ENCODE peak calls at places on chromosomes 3 and 15, in four cellular contexts. G is HepG2, N is K562, Z is WTC11. Y is an unnamed sample.

GRCh38 chr15:39629376-39629775 is 48.5 kb downstream of the THBS1 start:
- DNase-seq in G (no peak), N (no peak), Z (no peak), Y (no peak)

GRCh38 chr3:106120334-106120733 is 251.5 kb upstream of the CBLB start:
- DNase-seq in G (no peak), N (no peak), Z (no peak), Y (no peak)

GRCh38 chr3:52568066-52568465 is 31.7 kb downstream of the UQCC5 start:
- DNase-seq in G (no peak), N (no peak), Z (no peak), Y (no peak)

GRCh38 chr3:159609620-159610019 is 379.0 kb upstream of the IL12A start:
- DNase-seq in G (no peak), N (no peak), Z (no peak), Y (no peak)

GRCh38 chr3:122189357-122189756 is 5.9 kb downstream of the CASR start:
- DNase-seq in G (no peak), N (no peak), Z (no peak), Y (no peak)

GRCh38 chr3:105518806-105519418 is 152.2 kb downstream of the ALCAM start:
- DNase-seq in G (peak), N (peak), Z (peak), Y (peak)

GRCh38 chr3:127483005-127483641 is 107.4 kb downstream of the TPRA1 start:
- DNase-seq in G (no peak), N (no peak), Z (no peak), Y (no peak)

GRCh38 chr3:67381667-67382272 is 272.6 kb downstream of the SUCLG2 start:
- DNase-seq in G (peak), N (peak), Z (no peak), Y (peak)

GRCh38 chr15:50084932-50085331 is 34.1 kb downstream of the ATP8B4 start:
- DNase-seq in G (no peak), N (no peak), Z (no peak), Y (no peak)

GRCh38 chr3:197516517-197516889 is 39.3 kb downstream of the BDH1 start:
- DNase-seq in G (peak), N (peak), Z (no peak), Y (no peak)

GRCh38 chr3:22862111-22862510 is 341.0 kb upstream of the UBE2E2 start:
- DNase-seq in G (no peak), N (no peak), Z (no peak), Y (peak)

DNA sequence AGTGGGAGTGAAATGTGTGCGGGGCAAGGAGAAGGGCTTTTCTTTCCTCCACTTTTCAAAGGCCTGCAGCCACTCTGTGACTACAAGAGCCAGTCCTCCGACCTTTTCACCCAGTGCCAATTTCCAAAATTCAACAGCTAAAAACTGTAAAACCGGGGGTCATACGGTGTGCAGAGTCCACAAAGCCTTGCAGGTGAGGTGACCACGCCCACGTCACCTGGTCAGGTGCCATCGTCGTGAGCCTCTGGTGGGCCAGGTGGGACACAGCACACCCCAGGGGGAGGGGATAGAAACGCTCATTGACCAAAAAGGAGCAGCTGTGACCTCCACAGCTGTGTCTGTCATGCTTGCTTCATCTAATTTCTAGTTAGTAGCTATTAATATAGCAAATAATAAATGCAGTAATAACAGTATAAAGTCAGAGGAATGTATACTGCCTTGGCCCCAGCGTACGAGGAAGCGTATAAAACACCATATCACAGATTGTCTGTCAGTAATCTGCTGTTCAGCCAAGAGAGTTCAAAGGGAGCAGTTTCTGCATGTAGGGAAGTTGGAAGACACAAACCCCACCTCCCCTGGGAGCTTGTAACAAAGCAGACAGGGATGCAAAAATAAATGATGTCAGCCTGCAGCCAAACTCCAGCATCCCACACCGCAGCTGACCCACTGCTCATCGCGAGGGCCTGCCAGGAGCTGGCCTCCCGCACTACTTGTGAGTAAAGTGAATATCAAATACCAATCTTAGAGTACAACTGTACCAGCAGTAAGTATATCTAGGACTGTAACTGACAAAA is 86.7 kb downstream of the VGLL4 start:
- DNase-seq in G (no peak), N (no peak), Z (no peak), Y (no peak)
- TF ChIP-seq ELF4 in G (no peak), N (no peak), Z (no peak), Y (no peak)

GRCh38 chr15:63597033-63597790 is at the start of gene FBXL22:
- DNase-seq in G (no peak), N (no peak), Z (no peak), Y (no peak)
- TF ChIP-seq ELF4 in G (no peak), N (no peak), Z (no peak), Y (no peak)

DNA sequence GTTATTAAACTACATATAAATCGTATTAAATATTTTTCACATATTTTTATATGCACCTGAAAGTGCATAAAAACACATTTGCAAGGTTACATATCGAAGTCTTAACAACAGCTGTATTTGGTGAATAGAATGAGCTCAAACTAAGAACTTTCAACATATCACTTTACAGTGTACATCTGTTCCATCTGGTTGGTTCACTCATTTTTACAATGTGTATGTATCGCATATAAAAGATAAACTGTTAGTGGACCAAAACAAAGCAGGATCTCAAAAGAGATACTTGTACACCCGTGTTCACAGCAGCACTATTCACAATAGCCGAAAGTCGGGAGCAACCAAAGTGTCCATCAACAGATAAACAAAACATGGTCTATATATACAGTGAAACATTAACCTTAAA is 55.8 kb downstream of the TBL1XR1 start:
- DNase-seq in G (no peak), N (no peak), Z (no peak), Y (no peak)
- TF ChIP-seq ELF4 in G (no peak), N (no peak), Z (no peak), Y (no peak)

DNA sequence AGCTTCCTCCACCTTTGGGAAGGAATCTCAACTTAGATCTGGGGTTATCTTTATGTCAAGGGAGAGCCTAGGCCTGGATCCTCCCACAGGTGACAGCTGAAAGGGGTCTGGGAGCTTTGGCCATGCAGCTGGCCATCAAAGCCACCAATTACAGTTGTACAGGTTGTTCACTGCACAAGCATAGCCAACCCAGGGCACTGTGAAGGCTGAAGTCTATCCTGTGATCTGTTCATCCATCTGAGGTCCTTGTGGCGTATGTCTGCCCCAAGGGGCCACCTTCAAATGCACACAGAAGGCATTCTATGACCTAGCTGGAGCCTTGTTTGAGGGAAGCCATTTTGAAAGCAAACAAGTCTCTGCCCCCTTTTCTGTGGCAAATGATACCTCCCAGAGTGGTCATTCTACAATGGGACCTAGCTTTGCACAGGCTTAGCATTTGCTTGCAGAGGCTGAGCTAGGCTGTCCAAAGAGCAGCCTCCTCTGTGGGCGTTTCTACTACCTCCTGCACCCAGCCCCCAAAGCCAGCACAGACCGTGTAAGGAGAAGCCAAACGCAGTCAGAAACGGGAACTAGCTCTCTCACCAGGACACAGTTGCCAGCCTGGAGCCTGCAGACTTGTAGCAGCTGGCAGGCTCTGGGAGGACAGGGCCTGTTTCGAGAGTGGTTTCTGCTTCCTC is 157.4 kb upstream of the SMAD3 start:
- DNase-seq in G (peak), N (no peak), Z (no peak), Y (no peak)
- TF ChIP-seq ELF4 in G (no peak), N (no peak), Z (no peak), Y (no peak)

DNA sequence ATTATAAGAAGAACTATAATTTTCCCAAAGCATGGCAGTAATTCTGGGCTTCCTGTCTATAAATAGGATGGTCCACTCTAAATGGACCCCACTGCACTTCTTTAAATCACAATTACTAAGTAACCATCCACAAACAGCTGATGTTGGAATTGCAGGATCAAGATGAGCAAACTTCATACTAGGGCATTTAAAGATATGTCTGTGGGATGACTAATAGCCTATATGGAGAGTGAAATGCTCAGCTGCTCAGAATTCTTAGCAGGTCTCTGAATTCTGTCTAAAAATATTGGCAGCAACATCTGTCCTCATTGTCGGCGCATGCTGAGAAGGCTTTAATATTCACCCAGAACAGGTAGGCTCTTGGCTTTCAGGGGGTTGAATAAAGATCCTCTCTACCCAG is 140.4 kb downstream of the SATB1 start:
- DNase-seq in G (no peak), N (no peak), Z (no peak), Y (no peak)
- TF ChIP-seq ELF4 in G (no peak), N (no peak), Z (no peak), Y (no peak)

DNA sequence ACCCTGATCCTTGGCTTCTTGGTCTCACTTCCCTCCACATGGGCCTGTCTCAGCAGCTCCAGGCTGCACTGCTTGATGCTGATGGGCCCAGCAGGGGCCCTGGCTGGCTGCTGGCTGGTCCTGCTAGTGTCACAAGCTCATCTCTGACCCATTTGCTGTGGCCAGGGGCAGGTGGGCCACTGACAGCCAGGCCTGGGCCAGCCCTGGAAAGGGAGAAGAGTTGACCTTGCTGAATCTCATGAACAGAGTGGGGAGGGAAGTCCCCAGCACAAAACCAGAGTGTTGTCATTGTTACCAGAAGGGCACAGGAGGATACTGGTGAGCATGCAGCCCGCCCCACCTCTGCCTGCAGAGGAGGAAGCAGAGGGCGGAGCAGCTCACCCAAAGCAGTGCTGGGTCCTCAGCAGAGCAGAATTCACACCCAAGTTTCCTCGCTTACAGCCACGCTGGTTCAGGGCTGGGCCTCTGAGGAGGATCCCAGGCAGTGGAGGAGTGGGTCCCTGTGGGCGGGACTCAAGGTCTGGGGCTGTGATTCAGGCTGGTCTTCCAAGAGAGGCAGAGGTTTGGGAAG is 7.6 kb upstream of the KLF15 start:
- DNase-seq in G (no peak), N (no peak), Z (peak), Y (no peak)
- TF ChIP-seq ELF4 in G (no peak), N (no peak), Z (no peak), Y (no peak)

DNA sequence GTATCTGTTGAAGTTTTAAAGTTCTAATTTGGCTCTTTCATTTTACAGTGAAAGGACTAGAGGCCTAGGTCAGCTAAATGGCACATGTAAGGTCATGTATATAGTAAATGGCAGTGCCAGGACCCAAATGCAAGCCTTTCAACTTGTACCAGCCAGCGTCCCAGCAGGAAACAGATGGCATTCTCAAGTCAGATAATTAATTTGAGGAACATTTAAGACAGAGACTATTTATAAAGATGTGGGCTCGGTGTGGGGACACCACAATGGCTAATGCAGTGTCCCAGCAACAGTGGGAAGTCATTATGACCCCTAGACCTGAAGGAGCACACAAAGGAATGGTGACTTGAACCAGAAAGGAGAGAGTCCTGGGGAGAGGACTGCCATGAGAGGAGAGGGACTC is 6.1 kb downstream of the MINDY4B start:
- DNase-seq in G (no peak), N (no peak), Z (no peak), Y (no peak)
- TF ChIP-seq ELF4 in G (no peak), N (no peak), Z (no peak), Y (no peak)

GRCh38 chr3:179733797-179734196 is 81.0 kb downstream of the USP13 start:
- DNase-seq in G (no peak), N (no peak), Z (no peak), Y (no peak)
- TF ChIP-seq ELF4 in G (no peak), N (no peak), Z (no peak), Y (no peak)

DNA sequence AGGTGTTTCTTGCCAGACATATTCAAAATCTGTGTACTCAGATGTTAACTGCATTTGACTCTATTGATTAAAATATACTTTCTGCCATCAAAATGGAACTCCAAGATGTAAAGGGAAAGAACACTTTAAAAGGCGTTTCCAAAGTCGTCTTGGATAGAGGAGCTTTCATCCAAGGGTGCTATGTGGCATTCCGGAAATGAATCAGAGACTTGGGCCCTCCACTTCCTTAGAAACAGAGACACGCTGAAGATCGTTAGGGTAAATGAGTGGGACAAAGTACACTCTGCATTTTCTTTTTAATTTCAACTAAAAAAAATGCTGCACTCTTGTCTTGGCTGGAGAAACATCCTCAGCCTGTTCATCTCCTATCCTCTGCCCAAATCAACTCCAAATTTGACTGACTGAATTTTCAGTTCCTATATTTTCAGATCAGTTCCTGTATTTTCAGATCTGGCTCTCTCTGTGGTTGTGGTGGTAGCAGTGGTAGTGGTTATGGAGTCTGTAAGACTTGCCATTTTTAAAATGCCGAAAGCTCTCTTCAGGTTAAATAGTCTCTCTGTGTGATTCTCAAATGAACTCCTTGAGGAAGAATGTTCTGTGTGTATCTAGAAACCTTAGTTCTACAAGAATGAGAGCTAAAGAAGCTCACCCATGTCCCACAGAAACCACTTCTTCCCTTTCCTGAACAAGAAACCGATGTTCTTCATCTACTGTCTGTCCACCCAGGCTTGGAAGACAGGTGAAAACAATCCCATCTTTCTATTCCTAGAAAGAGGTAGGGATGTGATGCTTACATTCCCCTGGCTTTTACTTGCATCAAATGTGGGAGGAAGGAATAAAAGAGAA is 156.8 kb upstream of the ICE2 start:
- DNase-seq in G (no peak), N (no peak), Z (no peak), Y (no peak)
- TF ChIP-seq ELF4 in G (no peak), N (no peak), Z (no peak), Y (no peak)

DNA sequence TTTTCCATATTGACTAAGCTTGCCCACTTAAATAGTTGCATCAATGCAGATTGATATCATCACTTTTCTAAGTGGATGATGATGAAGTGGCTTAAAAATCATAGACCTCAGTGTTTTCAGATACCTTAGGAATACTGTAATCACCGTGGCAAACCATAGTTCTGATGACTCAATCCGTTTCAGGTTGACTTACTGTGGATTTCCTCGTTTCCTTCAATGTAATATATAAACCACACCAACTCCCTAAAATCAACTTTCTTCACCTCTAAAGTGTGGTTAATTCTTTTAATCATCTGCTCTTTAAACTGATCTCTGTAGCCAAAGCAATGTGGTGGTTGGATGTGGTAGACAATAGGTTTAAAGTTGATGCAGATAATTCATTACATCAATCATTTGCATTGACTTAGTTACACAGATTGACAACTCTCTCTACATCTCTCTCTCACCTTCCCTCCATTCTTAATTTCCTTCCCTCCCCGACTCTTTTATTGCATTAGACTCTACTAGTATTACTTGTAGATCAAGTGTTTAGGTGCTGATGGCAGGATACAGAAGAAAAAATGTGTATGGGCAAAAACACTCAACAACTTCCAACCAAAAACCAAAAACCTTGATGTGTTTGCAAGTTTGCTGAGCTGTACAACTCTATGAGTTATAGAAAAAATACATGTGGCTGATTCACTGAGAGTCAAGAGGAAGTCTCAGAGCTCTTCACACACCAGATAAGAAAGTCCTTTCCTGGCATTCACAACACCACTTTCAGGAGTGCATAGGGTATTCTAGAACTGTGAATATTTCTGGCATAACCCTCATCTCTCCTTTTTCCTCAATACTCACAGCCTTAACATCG is 243.5 kb downstream of the NFKBIZ start:
- DNase-seq in G (no peak), N (no peak), Z (no peak), Y (no peak)
- TF ChIP-seq ELF4 in G (no peak), N (no peak), Z (no peak), Y (no peak)

Y was measured in HEK293T.